ENCODE peak calls at places on chromosomes 12 and 14, in seven cellular contexts. B is HCT116, O is suprapubic skin, X is A673, Q is heart right ventricle, M is lower lobe of right lung, U is AG09309. F is an unnamed sample.
A peak's percentile ranks its signal among the peaks of the same experiment; 100 is the strongest.

GRCh38 chr12:119659289-119659897 is 8.5 kb upstream of the PRKAB1 start:
- DNase-seq in X (peak; percentile 50), U (no peak), B (no peak), Q (no peak), M (no peak), O (no peak), F (no peak)

GRCh38 chr12:1926274-1926673 is 7.8 kb upstream of the CACNA2D4 start:
- DNase-seq in O (no peak), U (no peak), B (no peak), X (no peak), Q (no peak), M (no peak), F (no peak)

GRCh38 chr14:65277027-65277426 is 135.5 kb upstream of the FUT8 start:
- DNase-seq in B (no peak), Q (no peak), O (no peak), X (no peak), M (no peak), U (no peak), F (no peak)

GRCh38 chr12:6452245-6452731 is 446 bp downstream of the TAPBPL start:
- DNase-seq in M (no peak), B (no peak), U (no peak), O (peak; percentile 65), X (peak; percentile 24), Q (no peak), F (no peak)

GRCh38 chr12:108609535-108610335 is 11.9 kb upstream of the TMEM119 start:
- DNase-seq in M (peak; percentile 58), Q (peak; percentile 73), X (peak; percentile 44), B (no peak), U (peak; percentile 80), O (peak; percentile 88), F (peak; percentile 87)

GRCh38 chr12:58504539-58504938 is 415.8 kb downstream of the LRIG3 start:
- DNase-seq in Q (no peak), B (no peak), O (no peak), X (no peak), M (no peak), U (no peak), F (no peak)

GRCh38 chr12:89760783-89761182 is 52.1 kb upstream of the ATP2B1 start:
- DNase-seq in O (no peak), U (no peak), M (no peak), B (no peak), X (no peak), Q (no peak), F (no peak)

GRCh38 chr12:82097877-82098276 is 260.3 kb downstream of the CCDC59 start:
- DNase-seq in Q (no peak), M (no peak), B (no peak), O (no peak), X (no peak), U (no peak), F (no peak)

GRCh38 chr12:44930972-44931600 is 55.0 kb upstream of the NELL2 start:
- DNase-seq in O (no peak), U (peak; percentile 37), B (peak; percentile 40), M (no peak), Q (no peak), X (peak; percentile 96), F (peak; percentile 13)

GRCh38 chr12:121095544-121096198 is 37.0 kb upstream of the P2RX7 start:
- DNase-seq in M (peak; percentile 84), U (no peak), B (peak; percentile 48), O (peak; percentile 78), X (peak; percentile 87), Q (peak; percentile 75), F (peak; percentile 10)

GRCh38 chr14:39395555-39396254 is 36.5 kb downstream of the FBXO33 start:
- DNase-seq in B (no peak), X (no peak), M (no peak), U (no peak), Q (no peak), O (no peak), F (no peak)

GRCh38 chr14:61408498-61408897 is 87.1 kb downstream of the PRKCH start:
- DNase-seq in Q (no peak), U (no peak), O (no peak), B (no peak), M (no peak), X (no peak), F (no peak)

GRCh38 chr14:103542545-103543088 is 13.6 kb downstream of the TRMT61A start:
- DNase-seq in B (no peak), M (peak; percentile 77), Q (peak; percentile 71), X (no peak), O (no peak), U (no peak), F (no peak)

GRCh38 chr14:30443368-30444007 is 115.5 kb upstream of the G2E3 start:
- DNase-seq in X (peak; percentile 59), M (no peak), U (peak; percentile 2), Q (no peak), B (peak; percentile 16), O (no peak), F (no peak)

GRCh38 chr14:21915814-21916213 is 242.2 kb upstream of the OR4E1 start:
- DNase-seq in O (no peak), X (no peak), B (no peak), M (no peak), U (no peak), Q (no peak), F (no peak)

GRCh38 chr14:54652188-54652889 is 85.4 kb downstream of the SAMD4A start:
- DNase-seq in M (peak; percentile 73), Q (peak; percentile 72), O (peak; percentile 90), X (peak; percentile 96), B (peak; percentile 86), U (peak; percentile 99), F (peak; percentile 99)
- H3K4me3 ChIP-seq in M (peak overlapping the region; percentile 14), Q (peak overlapping the region; percentile 29), O (peak overlapping the region; percentile 28), X (peak overlapping the region; percentile 27), B (peak overlapping the region; percentile 23), U (peak overlapping the region; percentile 12), F (peak overlapping the region; percentile 47)

GRCh38 chr12:27068863-27069262 is 13.5 kb downstream of the C12orf71 start:
- DNase-seq in U (no peak), Q (no peak), M (no peak), X (no peak), O (no peak), B (no peak), F (no peak)

GRCh38 chr12:27061317-27061716 is 21.1 kb downstream of the C12orf71 start:
- DNase-seq in Q (no peak), M (no peak), U (no peak), B (no peak), O (no peak), X (no peak), F (no peak)

GRCh38 chr12:27060740-27061139 is 21.6 kb downstream of the C12orf71 start:
- DNase-seq in B (no peak), X (no peak), U (no peak), M (no peak), Q (no peak), O (no peak), F (no peak)

GRCh38 chr12:27064397-27065342 is 17.7 kb downstream of the C12orf71 start:
- DNase-seq in Q (no peak), O (no peak), B (no peak), M (no peak), X (no peak), U (no peak), F (no peak)

GRCh38 chr12:27063250-27063851 is 19.0 kb downstream of the C12orf71 start:
- DNase-seq in M (no peak), B (no peak), U (no peak), X (no peak), Q (no peak), O (no peak), F (no peak)
- TF ChIP-seq CTCF in M (no peak), B (no peak), U (no peak), X (no peak), Q (no peak), O (no peak), F (no peak)

GRCh38 chr14:99232406-99233214 is 39.4 kb downstream of the BCL11B start:
- DNase-seq in B (no peak), U (no peak), O (no peak), Q (no peak), X (no peak), M (no peak), F (no peak)
- H3K4me3 ChIP-seq in B (no peak overlapping the region), U (no peak overlapping the region), O (peak overlapping the region; percentile 14), Q (no peak overlapping the region), X (no peak overlapping the region), M (no peak overlapping the region), F (no peak overlapping the region)

DNA sequence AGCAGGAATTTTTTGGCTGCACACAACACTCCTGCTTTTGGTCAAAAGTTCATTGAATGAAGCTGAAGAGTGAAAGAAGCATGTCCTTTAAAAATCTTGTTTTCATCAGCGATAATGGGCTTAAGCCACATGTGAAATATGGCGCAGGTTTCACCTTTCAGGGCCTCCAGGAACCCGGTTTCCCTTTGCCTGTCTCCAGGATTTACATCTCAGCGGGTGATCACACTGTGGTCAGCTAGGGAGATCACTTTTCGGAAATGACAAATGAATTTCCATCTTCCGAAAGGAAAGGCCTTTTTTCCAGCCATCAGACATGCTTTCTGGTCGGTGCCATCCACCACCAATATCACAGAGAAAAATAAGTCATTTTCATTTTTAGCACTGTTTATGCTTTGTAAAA is 727.1 kb upstream of the TBX3 start:
- DNase-seq in O (no peak), M (no peak), U (no peak), Q (no peak), X (no peak), B (no peak), F (no peak)
- TF ChIP-seq CTCF in O (no peak), M (no peak), U (no peak), Q (no peak), X (no peak), B (no peak), F (no peak)